ENCODE peak calls at places on chromosomes 13 and 19, in ten cellular contexts. One of them, this sample, is unnamed.

GRCh38 chr13:51276684-51277083 is 54.5 kb downstream of the FAM124A start:
- DNase-seq in stomach: no peak
- DNase-seq in adrenal gland: no peak
- DNase-seq in right atrium auricular region: no peak
- DNase-seq in ovary: no peak
- DNase-seq in A549: no peak
- DNase-seq in suprapubic skin: no peak
- DNase-seq in body of pancreas: peak; percentile 71
- DNase-seq in heart left ventricle: no peak
- DNase-seq in fibroblast of lung: no peak
- DNase-seq in this sample: no peak

GRCh38 chr19:3210347-3211017 is 14.0 kb upstream of the CELF5 start:
- DNase-seq in suprapubic skin: no peak
- DNase-seq in body of pancreas: peak; percentile 61
- DNase-seq in right atrium auricular region: no peak
- DNase-seq in heart left ventricle: peak; percentile 63
- DNase-seq in A549: peak; percentile 60
- DNase-seq in fibroblast of lung: no peak
- DNase-seq in stomach: peak; percentile 67
- DNase-seq in ovary: no peak
- DNase-seq in adrenal gland: peak; percentile 43
- DNase-seq in this sample: peak; percentile 22

GRCh38 chr13:46369506-46370268 is 17.4 kb downstream of the RUBCNL start:
- DNase-seq in heart left ventricle: no peak
- DNase-seq in fibroblast of lung: peak; percentile 79
- DNase-seq in right atrium auricular region: no peak
- DNase-seq in A549: no peak
- DNase-seq in stomach: no peak
- DNase-seq in adrenal gland: no peak
- DNase-seq in body of pancreas: no peak
- DNase-seq in ovary: no peak
- DNase-seq in suprapubic skin: no peak
- DNase-seq in this sample: peak; percentile 81

GRCh38 chr13:69474286-69474685 is 633.3 kb upstream of the ATXN8OS start:
- DNase-seq in fibroblast of lung: peak; percentile 46
- DNase-seq in ovary: no peak
- DNase-seq in suprapubic skin: no peak
- DNase-seq in A549: no peak
- DNase-seq in right atrium auricular region: no peak
- DNase-seq in heart left ventricle: no peak
- DNase-seq in adrenal gland: no peak
- DNase-seq in body of pancreas: no peak
- DNase-seq in stomach: no peak
- DNase-seq in this sample: no peak

GRCh38 chr19:7515471-7516226 is at the start of gene ZNF358:
- DNase-seq in stomach: peak; percentile 78
- DNase-seq in adrenal gland: peak; percentile 79
- DNase-seq in ovary: peak; percentile 70
- DNase-seq in suprapubic skin: peak; percentile 76
- DNase-seq in A549: peak; percentile 67
- DNase-seq in heart left ventricle: peak; percentile 82
- DNase-seq in right atrium auricular region: peak; percentile 74
- DNase-seq in fibroblast of lung: peak; percentile 67
- DNase-seq in body of pancreas: peak; percentile 73
- DNase-seq in this sample: peak; percentile 31

GRCh38 chr19:7657047-7657779 is 11.6 kb upstream of the RETN start:
- DNase-seq in adrenal gland: no peak
- DNase-seq in heart left ventricle: no peak
- DNase-seq in body of pancreas: no peak
- DNase-seq in suprapubic skin: no peak
- DNase-seq in right atrium auricular region: no peak
- DNase-seq in A549: no peak
- DNase-seq in fibroblast of lung: no peak
- DNase-seq in stomach: no peak
- DNase-seq in ovary: no peak
- DNase-seq in this sample: no peak

GRCh38 chr13:28723806-28724205 is 5.0 kb upstream of the SLC46A3 start:
- DNase-seq in suprapubic skin: no peak
- DNase-seq in A549: no peak
- DNase-seq in body of pancreas: no peak
- DNase-seq in fibroblast of lung: no peak
- DNase-seq in ovary: no peak
- DNase-seq in right atrium auricular region: no peak
- DNase-seq in adrenal gland: no peak
- DNase-seq in stomach: no peak
- DNase-seq in heart left ventricle: no peak
- DNase-seq in this sample: no peak

GRCh38 chr13:30739646-30740642 is 4.6 kb downstream of the ALOX5AP start:
- DNase-seq in adrenal gland: peak; percentile 22
- DNase-seq in right atrium auricular region: no peak
- DNase-seq in ovary: no peak
- DNase-seq in fibroblast of lung: peak; percentile 99
- DNase-seq in suprapubic skin: no peak
- DNase-seq in body of pancreas: no peak
- DNase-seq in stomach: peak; percentile 27
- DNase-seq in heart left ventricle: no peak
- DNase-seq in A549: peak; percentile 12
- DNase-seq in this sample: peak; percentile 83

GRCh38 chr19:5281588-5281987 is 59.0 kb downstream of the PTPRS start:
- DNase-seq in suprapubic skin: peak; percentile 77
- DNase-seq in adrenal gland: peak; percentile 60
- DNase-seq in body of pancreas: peak; percentile 40
- DNase-seq in ovary: peak; percentile 61
- DNase-seq in heart left ventricle: peak; percentile 59
- DNase-seq in A549: no peak
- DNase-seq in stomach: peak; percentile 27
- DNase-seq in fibroblast of lung: no peak
- DNase-seq in right atrium auricular region: peak; percentile 92
- DNase-seq in this sample: no peak

GRCh38 chr19:5285311-5285710 is 55.3 kb downstream of the PTPRS start:
- DNase-seq in ovary: no peak
- DNase-seq in adrenal gland: no peak
- DNase-seq in fibroblast of lung: no peak
- DNase-seq in heart left ventricle: no peak
- DNase-seq in right atrium auricular region: no peak
- DNase-seq in A549: no peak
- DNase-seq in body of pancreas: no peak
- DNase-seq in suprapubic skin: no peak
- DNase-seq in stomach: no peak
- DNase-seq in this sample: no peak

GRCh38 chr19:5286465-5287029 is 54.1 kb downstream of the PTPRS start:
- DNase-seq in suprapubic skin: no peak
- DNase-seq in right atrium auricular region: no peak
- DNase-seq in body of pancreas: no peak
- DNase-seq in adrenal gland: no peak
- DNase-seq in ovary: no peak
- DNase-seq in A549: no peak
- DNase-seq in fibroblast of lung: no peak
- DNase-seq in stomach: no peak
- DNase-seq in heart left ventricle: no peak
- DNase-seq in this sample: no peak

GRCh38 chr19:5285955-5286354 is 54.7 kb downstream of the PTPRS start:
- DNase-seq in A549: no peak
- DNase-seq in right atrium auricular region: no peak
- DNase-seq in fibroblast of lung: no peak
- DNase-seq in adrenal gland: no peak
- DNase-seq in heart left ventricle: no peak
- DNase-seq in stomach: no peak
- DNase-seq in body of pancreas: no peak
- DNase-seq in suprapubic skin: no peak
- DNase-seq in ovary: no peak
- DNase-seq in this sample: no peak

GRCh38 chr19:5282926-5283325 is 57.7 kb downstream of the PTPRS start:
- DNase-seq in adrenal gland: no peak
- DNase-seq in suprapubic skin: no peak
- DNase-seq in A549: no peak
- DNase-seq in fibroblast of lung: no peak
- DNase-seq in ovary: no peak
- DNase-seq in heart left ventricle: no peak
- DNase-seq in body of pancreas: no peak
- DNase-seq in stomach: no peak
- DNase-seq in right atrium auricular region: peak; percentile 84
- DNase-seq in this sample: no peak
- H3K27ac ChIP-seq in adrenal gland: no peak overlapping the region
- H3K27ac ChIP-seq in suprapubic skin: peak overlapping the region; percentile 70
- H3K27ac ChIP-seq in A549: no peak overlapping the region
- H3K27ac ChIP-seq in fibroblast of lung: no peak overlapping the region
- H3K27ac ChIP-seq in ovary: peak overlapping the region; percentile 26
- H3K27ac ChIP-seq in heart left ventricle: no peak overlapping the region
- H3K27ac ChIP-seq in body of pancreas: no peak overlapping the region
- H3K27ac ChIP-seq in stomach: peak overlapping the region; percentile 47
- H3K27ac ChIP-seq in right atrium auricular region: peak overlapping the region; percentile 72
- H3K27ac ChIP-seq in this sample: no peak overlapping the region

GRCh38 chr13:59437902-59438301 is 725.8 kb downstream of the DIAPH3 start:
- DNase-seq in body of pancreas: no peak
- DNase-seq in fibroblast of lung: no peak
- DNase-seq in adrenal gland: no peak
- DNase-seq in stomach: no peak
- DNase-seq in suprapubic skin: no peak
- DNase-seq in ovary: no peak
- DNase-seq in A549: no peak
- DNase-seq in right atrium auricular region: no peak
- DNase-seq in heart left ventricle: no peak
- DNase-seq in this sample: no peak

GRCh38 chr13:59442946-59443345 is 720.8 kb downstream of the DIAPH3 start:
- DNase-seq in ovary: no peak
- DNase-seq in heart left ventricle: no peak
- DNase-seq in A549: no peak
- DNase-seq in right atrium auricular region: no peak
- DNase-seq in suprapubic skin: no peak
- DNase-seq in body of pancreas: no peak
- DNase-seq in adrenal gland: no peak
- DNase-seq in stomach: no peak
- DNase-seq in fibroblast of lung: no peak
- DNase-seq in this sample: no peak

GRCh38 chr13:59441596-59442280 is 722.0 kb downstream of the DIAPH3 start:
- DNase-seq in adrenal gland: no peak
- DNase-seq in A549: no peak
- DNase-seq in body of pancreas: no peak
- DNase-seq in heart left ventricle: no peak
- DNase-seq in right atrium auricular region: no peak
- DNase-seq in suprapubic skin: no peak
- DNase-seq in stomach: no peak
- DNase-seq in fibroblast of lung: no peak
- DNase-seq in ovary: no peak
- DNase-seq in this sample: no peak

GRCh38 chr13:59442461-59442860 is 721.3 kb downstream of the DIAPH3 start:
- DNase-seq in fibroblast of lung: no peak
- DNase-seq in right atrium auricular region: no peak
- DNase-seq in heart left ventricle: no peak
- DNase-seq in body of pancreas: no peak
- DNase-seq in stomach: no peak
- DNase-seq in A549: no peak
- DNase-seq in ovary: no peak
- DNase-seq in suprapubic skin: no peak
- DNase-seq in adrenal gland: no peak
- DNase-seq in this sample: no peak

DNA sequence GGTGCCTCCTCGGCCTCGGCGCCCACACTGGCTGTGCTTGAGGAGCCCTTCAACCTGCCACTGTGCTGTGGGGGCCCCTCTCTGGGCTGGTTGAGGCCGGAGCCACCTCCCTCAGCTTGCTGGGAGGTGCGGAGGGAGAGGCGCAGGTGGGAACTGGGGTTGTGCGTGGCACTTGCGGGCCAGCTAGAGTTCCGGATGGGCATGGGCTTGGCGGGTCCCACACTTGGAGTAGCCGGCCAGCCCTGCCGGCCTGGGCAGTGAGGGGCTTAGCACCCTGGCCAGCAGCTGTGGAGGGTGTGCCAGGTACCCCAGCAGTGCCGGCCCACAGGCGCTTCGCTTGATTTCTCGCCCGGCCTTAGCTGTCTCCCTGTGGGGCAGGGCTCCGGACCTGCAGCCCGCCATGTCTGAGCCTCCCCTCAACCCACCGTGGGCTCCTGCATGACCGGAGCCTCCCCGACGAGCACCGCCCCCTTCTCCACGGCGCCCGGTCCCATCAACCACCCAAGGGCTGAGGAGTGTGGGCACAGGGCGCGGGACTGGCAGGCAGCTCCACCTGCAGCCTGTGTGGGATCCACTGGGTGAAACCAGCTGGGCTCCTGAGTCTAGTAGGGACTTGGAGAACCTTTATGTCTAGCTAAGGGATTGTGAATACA is 723.8 kb downstream of the DIAPH3 start:
- DNase-seq in A549: no peak
- DNase-seq in heart left ventricle: no peak
- DNase-seq in stomach: no peak
- DNase-seq in suprapubic skin: no peak
- DNase-seq in adrenal gland: no peak
- DNase-seq in right atrium auricular region: no peak
- DNase-seq in ovary: no peak
- DNase-seq in body of pancreas: no peak
- DNase-seq in fibroblast of lung: no peak
- DNase-seq in this sample: no peak
- TF ChIP-seq CTCF in A549: no peak
- TF ChIP-seq CTCF in heart left ventricle: no peak
- TF ChIP-seq CTCF in stomach: no peak
- TF ChIP-seq CTCF in suprapubic skin: no peak
- TF ChIP-seq CTCF in adrenal gland: no peak
- TF ChIP-seq CTCF in right atrium auricular region: no peak
- TF ChIP-seq CTCF in ovary: no peak
- TF ChIP-seq CTCF in body of pancreas: no peak
- TF ChIP-seq CTCF in fibroblast of lung: no peak
- TF ChIP-seq CTCF in this sample: no peak

GRCh38 chr19:49064029-49064629 is 489 bp downstream of the NTF4 start:
- DNase-seq in suprapubic skin: no peak
- DNase-seq in ovary: no peak
- DNase-seq in body of pancreas: no peak
- DNase-seq in fibroblast of lung: no peak
- DNase-seq in A549: no peak
- DNase-seq in stomach: no peak
- DNase-seq in adrenal gland: no peak
- DNase-seq in right atrium auricular region: no peak
- DNase-seq in heart left ventricle: no peak
- DNase-seq in this sample: no peak

GRCh38 chr19:49067554-49067953 is 2.9 kb upstream of the NTF4 start:
- DNase-seq in fibroblast of lung: no peak
- DNase-seq in stomach: no peak
- DNase-seq in suprapubic skin: no peak
- DNase-seq in body of pancreas: no peak
- DNase-seq in adrenal gland: no peak
- DNase-seq in A549: no peak
- DNase-seq in heart left ventricle: no peak
- DNase-seq in right atrium auricular region: no peak
- DNase-seq in ovary: no peak
- DNase-seq in this sample: no peak

GRCh38 chr19:49061445-49061844 is 3.2 kb downstream of the NTF4 start:
- DNase-seq in heart left ventricle: no peak
- DNase-seq in fibroblast of lung: no peak
- DNase-seq in adrenal gland: no peak
- DNase-seq in stomach: no peak
- DNase-seq in ovary: no peak
- DNase-seq in body of pancreas: no peak
- DNase-seq in suprapubic skin: no peak
- DNase-seq in A549: no peak
- DNase-seq in right atrium auricular region: no peak
- DNase-seq in this sample: no peak

GRCh38 chr19:49065905-49066512 is 1.4 kb upstream of the NTF4 start:
- DNase-seq in A549: no peak
- DNase-seq in adrenal gland: no peak
- DNase-seq in heart left ventricle: no peak
- DNase-seq in right atrium auricular region: no peak
- DNase-seq in suprapubic skin: no peak
- DNase-seq in fibroblast of lung: no peak
- DNase-seq in stomach: no peak
- DNase-seq in body of pancreas: no peak
- DNase-seq in ovary: no peak
- DNase-seq in this sample: no peak

GRCh38 chr19:49064768-49065611 is at the start of gene NTF4:
- DNase-seq in body of pancreas: peak; percentile 52
- DNase-seq in heart left ventricle: no peak
- DNase-seq in ovary: peak; percentile 11
- DNase-seq in stomach: peak; percentile 38
- DNase-seq in fibroblast of lung: peak; percentile 41
- DNase-seq in A549: peak; percentile 61
- DNase-seq in adrenal gland: no peak
- DNase-seq in suprapubic skin: no peak
- DNase-seq in right atrium auricular region: no peak
- DNase-seq in this sample: no peak
- H3K4me3 ChIP-seq in body of pancreas: no peak within 1 kb of the TSS
- H3K4me3 ChIP-seq in heart left ventricle: peak within 1 kb of the TSS; percentile 36
- H3K4me3 ChIP-seq in ovary: no peak within 1 kb of the TSS
- H3K4me3 ChIP-seq in stomach: peak within 1 kb of the TSS; percentile 31
- H3K4me3 ChIP-seq in fibroblast of lung: no peak within 1 kb of the TSS
- H3K4me3 ChIP-seq in A549: peak within 1 kb of the TSS; percentile 45
- H3K4me3 ChIP-seq in adrenal gland: no peak within 1 kb of the TSS
- H3K4me3 ChIP-seq in suprapubic skin: peak within 1 kb of the TSS; percentile 47
- H3K4me3 ChIP-seq in right atrium auricular region: peak within 1 kb of the TSS; percentile 12
- H3K4me3 ChIP-seq in this sample: peak within 1 kb of the TSS; percentile 29

DNA sequence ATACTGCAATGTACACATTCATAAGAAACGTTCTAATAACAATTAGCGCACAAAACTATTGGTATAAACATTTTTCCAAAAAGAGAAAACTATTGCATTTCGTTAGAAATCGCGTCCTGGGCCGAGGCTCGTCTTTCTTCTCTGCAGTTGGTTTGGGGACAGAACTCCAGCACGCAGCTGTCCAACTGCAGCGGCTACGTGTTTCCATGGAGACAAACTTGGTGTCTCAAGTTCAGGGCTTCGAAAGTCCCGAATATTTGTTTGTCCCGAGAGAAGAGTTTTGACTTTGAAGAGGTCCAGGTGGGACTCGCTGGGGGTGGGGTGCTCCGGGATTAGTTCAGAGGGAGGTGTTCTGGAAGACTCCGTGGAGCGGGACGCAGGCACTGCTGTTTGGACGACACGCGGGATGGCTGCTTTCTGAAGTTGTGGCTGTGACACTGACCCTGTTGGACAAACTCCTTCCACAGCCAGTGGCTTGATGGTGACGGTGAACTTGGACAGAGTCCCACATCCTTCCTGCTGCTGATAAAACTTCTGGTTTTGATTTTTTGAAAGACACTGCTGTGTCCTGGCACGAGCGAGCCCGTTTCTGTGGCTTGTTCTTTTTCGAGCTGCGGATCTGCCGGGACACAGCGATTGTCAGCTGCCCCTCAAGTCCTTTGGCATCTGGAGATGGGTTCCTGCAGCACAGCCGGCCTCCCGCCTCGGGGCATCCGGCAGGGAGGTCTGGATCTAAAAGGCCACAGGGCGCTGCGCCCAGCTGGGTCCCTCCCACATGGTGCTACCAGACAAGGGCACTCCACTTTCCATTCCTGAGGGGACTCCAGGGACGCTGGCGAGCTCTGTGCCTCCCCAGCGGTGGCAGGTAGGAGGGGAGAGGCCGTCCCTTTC is 15.8 kb upstream of the RANBP3 start:
- DNase-seq in right atrium auricular region: peak; percentile 61
- DNase-seq in body of pancreas: no peak
- DNase-seq in fibroblast of lung: no peak
- DNase-seq in A549: no peak
- DNase-seq in suprapubic skin: no peak
- DNase-seq in heart left ventricle: no peak
- DNase-seq in adrenal gland: peak; percentile 72
- DNase-seq in ovary: no peak
- DNase-seq in stomach: peak; percentile 46
- DNase-seq in this sample: peak; percentile 27
- H3K27ac ChIP-seq in right atrium auricular region: no peak overlapping the region
- H3K27ac ChIP-seq in body of pancreas: no peak overlapping the region
- H3K27ac ChIP-seq in fibroblast of lung: no peak overlapping the region
- H3K27ac ChIP-seq in A549: no peak overlapping the region
- H3K27ac ChIP-seq in suprapubic skin: no peak overlapping the region
- H3K27ac ChIP-seq in heart left ventricle: no peak overlapping the region
- H3K27ac ChIP-seq in adrenal gland: no peak overlapping the region
- H3K27ac ChIP-seq in ovary: no peak overlapping the region
- H3K27ac ChIP-seq in stomach: peak overlapping the region; percentile 18
- H3K27ac ChIP-seq in this sample: no peak overlapping the region

This sample was measured in brain microvascular endothelial cell.